ENCODE peak calls at places on chromosomes 1 and 21, in seven cellular contexts. I, V, Y, P, M, N and B are unnamed samples. For H3K9me3, the result is how much of the 10 kb centered on the place peaks cover.

GRCh38 chr1:178976541-178976940 is 49.2 kb upstream of the FAM20B start:
- DNase-seq in I (no peak), V (no peak), Y (no peak), P (no peak), M (no peak), N (no peak), B (no peak)

GRCh38 chr1:46102769-46103476 is 29.5 kb downstream of the PIK3R3 start:
- DNase-seq in I (no peak), V (no peak), Y (no peak), P (no peak), M (no peak), N (no peak), B (no peak)

GRCh38 chr21:43290529-43291346 is 121.9 kb downstream of the CRYAA start:
- DNase-seq in I (peak), V (peak), Y (no peak), P (no peak), M (no peak), N (no peak), B (no peak)

GRCh38 chr21:45120975-45121374 is 46.6 kb downstream of the ADARB1 start:
- DNase-seq in I (no peak), V (no peak), Y (no peak), P (no peak), M (no peak), N (no peak), B (no peak)

GRCh38 chr1:228134591-228134990 is 5.5 kb upstream of the GUK1 start:
- DNase-seq in I (no peak), V (no peak), Y (no peak), P (no peak), M (no peak), N (no peak), B (no peak)

GRCh38 chr1:218164930-218165686 is 120.0 kb upstream of the RRP15 start:
- DNase-seq in I (peak), V (peak), Y (peak), P (no peak), M (no peak), N (peak), B (no peak)

GRCh38 chr1:77560741-77561140 is 121.7 kb downstream of the ZZZ3 start:
- DNase-seq in I (no peak), V (no peak), Y (no peak), P (no peak), M (no peak), N (no peak), B (no peak)

GRCh38 chr1:115302390-115302961 is 35.6 kb downstream of the NGF start:
- DNase-seq in I (no peak), V (peak), Y (no peak), P (no peak), M (no peak), N (no peak), B (peak)

GRCh38 chr1:43432171-43432860 is 21.4 kb downstream of the HYI start:
- DNase-seq in I (peak), V (no peak), Y (no peak), P (no peak), M (no peak), N (no peak), B (no peak)

GRCh38 chr1:45922813-45923212 is 119.4 kb downstream of the MAST2 start:
- DNase-seq in I (no peak), V (no peak), Y (no peak), P (no peak), M (no peak), N (no peak), B (no peak)

GRCh38 chr1:21326861-21327344 is 36.6 kb upstream of the ECE1 start:
- DNase-seq in I (no peak), V (peak), Y (no peak), P (no peak), M (no peak), N (no peak), B (no peak)

GRCh38 chr1:21324368-21325137 is 34.3 kb upstream of the ECE1 start:
- DNase-seq in I (peak), V (no peak), Y (peak), P (peak), M (peak), N (no peak), B (no peak)

GRCh38 chr1:21327566-21328323 is 37.5 kb upstream of the ECE1 start:
- DNase-seq in I (no peak), V (no peak), Y (no peak), P (no peak), M (no peak), N (no peak), B (no peak)

GRCh38 chr1:21325231-21325718 is 35.0 kb upstream of the ECE1 start:
- DNase-seq in I (no peak), V (no peak), Y (no peak), P (no peak), M (no peak), N (no peak), B (no peak)

GRCh38 chr1:21325731-21326387 is 35.6 kb upstream of the ECE1 start:
- DNase-seq in I (no peak), V (no peak), Y (peak), P (no peak), M (no peak), N (no peak), B (no peak)
- H3K4me3 ChIP-seq in I (no peak), V (no peak), Y (no peak), P (no peak), M (no peak), N (no peak), B (no peak)

GRCh38 chr1:40371707-40372258 is 1.7 kb upstream of the SMAP2 start:
- DNase-seq in I (no peak), V (no peak), Y (no peak), P (no peak), M (no peak), N (no peak), B (no peak)

GRCh38 chr1:40377512-40377911 is 4.0 kb downstream of the SMAP2 start:
- DNase-seq in I (no peak), V (no peak), Y (no peak), P (no peak), M (no peak), N (no peak), B (no peak)

GRCh38 chr1:40372658-40373322 is 737 bp upstream of the SMAP2 start:
- DNase-seq in I (no peak), V (no peak), Y (no peak), P (no peak), M (no peak), N (no peak), B (no peak)

DNA sequence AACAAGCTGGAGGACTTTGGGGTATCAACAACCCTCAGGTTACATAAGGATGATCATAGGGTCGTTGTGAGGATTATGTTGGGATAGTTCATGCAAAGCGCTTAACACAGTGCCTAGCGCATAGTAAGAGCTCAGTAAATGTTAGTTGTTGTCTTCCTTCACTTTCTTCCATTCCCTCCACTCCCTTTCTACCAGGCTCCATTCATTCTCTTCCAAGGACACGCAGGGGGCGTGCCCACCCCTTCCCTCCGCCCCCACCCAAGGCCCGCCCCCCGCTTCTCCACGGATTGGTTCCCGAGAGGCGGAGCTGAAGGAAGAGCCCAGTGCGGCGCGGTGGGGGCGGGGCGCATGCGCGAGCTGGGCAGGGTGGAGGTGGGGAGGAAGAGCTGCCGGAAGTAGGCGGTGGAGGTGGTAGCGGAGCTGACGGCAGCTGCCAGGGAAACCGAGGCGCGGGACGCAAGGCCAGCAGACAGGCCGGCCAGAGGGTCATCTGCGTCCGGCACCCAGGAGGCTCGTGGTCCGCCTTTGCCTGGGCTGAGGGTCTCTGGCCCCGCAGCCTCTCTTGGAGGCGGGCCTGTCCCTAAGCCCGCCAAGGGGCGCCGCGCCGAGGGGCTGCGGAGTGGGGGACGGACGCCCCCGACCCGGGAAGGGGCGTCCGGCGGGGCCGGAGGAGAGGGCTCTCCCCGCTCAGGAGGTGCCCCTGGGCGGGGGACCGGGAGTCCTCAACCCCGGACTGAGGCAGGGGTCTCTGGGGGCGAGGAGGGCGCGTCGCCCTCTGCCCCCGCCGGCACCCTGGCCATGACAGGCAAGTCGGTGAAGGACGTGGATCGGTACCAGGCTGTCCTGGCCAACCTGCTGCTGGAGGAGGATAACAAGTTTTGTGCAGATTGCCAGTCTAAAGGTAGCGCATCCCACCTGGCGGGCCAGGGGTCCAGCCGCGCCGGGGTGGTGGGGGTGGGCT is at the start of gene SMAP2:
- DNase-seq in I (peak), V (peak), Y (peak), P (peak), M (peak), N (peak), B (peak)
- TF ChIP-seq CTCF in I (no peak), V (no peak), Y (no peak), P (no peak), M (no peak), N (no peak), B (no peak)

GRCh38 chr1:50833216-50833615 is 126.9 kb downstream of the FAF1 start:
- DNase-seq in I (no peak), V (no peak), Y (no peak), P (no peak), M (no peak), N (no peak), B (no peak)

GRCh38 chr1:50829010-50829958 is 130.8 kb downstream of the FAF1 start:
- DNase-seq in I (no peak), V (no peak), Y (peak), P (no peak), M (no peak), N (no peak), B (no peak)

GRCh38 chr1:50830621-50831020 is 129.4 kb downstream of the FAF1 start:
- DNase-seq in I (no peak), V (no peak), Y (no peak), P (no peak), M (no peak), N (no peak), B (no peak)

GRCh38 chr1:50832167-50832566 is 127.9 kb downstream of the FAF1 start:
- DNase-seq in I (no peak), V (no peak), Y (no peak), P (no peak), M (no peak), N (no peak), B (no peak)

DNA sequence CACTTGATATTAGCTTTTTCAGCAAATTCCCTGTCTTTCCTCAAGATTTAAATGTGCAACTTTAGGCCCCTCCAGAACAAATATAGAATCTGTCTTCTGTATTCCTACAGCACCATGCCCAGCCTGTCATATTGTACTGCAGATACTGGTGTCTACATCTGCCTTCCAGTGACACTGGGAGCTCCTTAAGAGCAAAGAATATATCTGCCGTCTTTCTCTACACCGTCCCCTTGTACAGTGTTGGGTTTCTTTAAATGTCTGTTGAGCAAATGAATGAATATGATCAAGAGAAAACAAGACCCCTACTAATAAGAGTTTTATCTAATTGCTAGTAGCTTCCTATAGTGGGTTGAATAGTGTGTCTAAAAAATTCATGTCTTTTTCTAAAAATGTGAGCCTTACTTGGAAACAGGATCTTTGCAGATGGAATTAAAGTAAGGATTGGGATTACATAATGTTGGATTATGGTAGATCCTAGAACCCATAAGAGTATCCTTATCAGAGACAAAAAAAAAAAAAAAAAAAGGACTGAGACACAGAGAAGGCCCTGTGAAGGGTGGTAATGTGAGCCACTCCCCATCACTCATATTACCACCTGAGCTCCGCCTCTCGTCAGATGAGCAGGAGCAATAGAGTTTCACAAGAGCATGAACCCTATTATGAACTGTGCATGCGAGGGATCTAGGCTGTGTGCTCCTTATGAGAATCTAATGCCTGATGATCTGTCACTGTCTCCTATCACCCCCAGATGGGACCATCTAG is 128.6 kb downstream of the FAF1 start:
- DNase-seq in I (no peak), V (no peak), Y (no peak), P (no peak), M (no peak), N (no peak), B (no peak)
- H3K9me3 ChIP-seq in I (under half), V (under half), Y (under half), P (under half), M (under half), N (under half), B (under half)

DNA sequence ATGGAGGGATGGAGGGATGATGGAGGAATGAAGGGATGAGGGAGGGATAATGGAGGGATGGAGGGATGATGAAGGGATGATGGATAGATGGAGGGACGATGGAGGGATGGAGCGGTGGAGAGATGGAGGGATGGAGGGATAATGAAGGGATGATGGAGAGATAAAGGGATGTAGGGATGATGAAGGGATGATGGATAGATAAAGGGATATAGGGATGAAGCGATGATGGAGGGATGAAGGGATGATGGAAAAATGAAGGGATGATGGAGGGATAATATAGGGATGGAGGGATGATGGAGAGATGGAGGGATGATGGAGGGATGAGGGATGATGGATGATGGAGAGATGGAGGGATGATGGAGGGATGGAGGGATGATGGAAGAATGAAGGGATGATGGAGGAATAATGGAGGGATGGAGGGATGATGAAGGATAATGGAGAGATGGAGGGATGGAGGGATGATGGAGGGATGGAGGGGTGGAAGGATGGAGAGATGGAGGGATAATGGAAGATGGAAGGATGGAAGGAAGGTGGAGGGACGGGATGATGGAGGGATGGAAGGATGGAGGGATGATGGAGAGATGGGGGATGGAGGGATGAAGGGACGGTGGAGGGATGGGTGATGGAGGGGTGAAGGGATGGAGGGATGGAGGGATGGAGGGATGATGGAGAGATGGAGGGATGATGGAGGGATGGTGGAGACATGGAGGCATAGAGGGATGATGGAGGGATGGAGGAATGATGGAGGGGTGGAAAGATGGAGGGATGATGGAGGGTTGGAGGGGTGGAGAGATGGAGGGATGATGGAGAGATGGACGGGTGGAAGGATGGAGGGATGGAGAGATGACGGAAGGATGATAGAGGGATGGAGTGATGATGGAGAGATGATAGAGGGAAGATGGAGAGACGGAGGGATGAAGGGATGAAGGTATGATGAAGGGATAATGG is 62.0 kb downstream of the KCNAB2 start:
- DNase-seq in I (no peak), V (no peak), Y (no peak), P (no peak), M (no peak), N (no peak), B (no peak)
- H3K4me3 ChIP-seq in I (no peak), V (no peak), Y (no peak), P (no peak), M (no peak), N (no peak), B (no peak)

GRCh38 chr1:210653771-210654170 is 325.1 kb downstream of the HHAT start:
- DNase-seq in I (no peak), V (peak), Y (peak), P (no peak), M (peak), N (no peak), B (no peak)
- TF ChIP-seq CTCF in I (no peak), V (no peak), Y (no peak), P (no peak), M (no peak), N (no peak), B (no peak)

GRCh38 chr21:40185208-40185607 is 318.0 kb downstream of the PCP4 start:
- DNase-seq in I (no peak), V (no peak), Y (no peak), P (no peak), M (no peak), N (no peak), B (no peak)
- H3K9me3 ChIP-seq in I (under half), V (under half), Y (under half), P (under half), M (under half), N (under half), B (half or more)